ENCODE peak calls at places on chromosomes 13 and 19, in eight cellular contexts. P is psoas muscle, U is heart left ventricle, A is stomach, Q is cardiac fibroblast, L is pancreas, W is transverse colon, T is left ventricle myocardium inferior. R is an unnamed sample.

GRCh38 chr13:114324334-114324733 is 10.0 kb downstream of the CHAMP1 start:
- DNase-seq in P (no peak), U (no peak), A (no peak), Q (no peak), L (no peak), W (no peak), T (no peak), R (no peak)

GRCh38 chr13:99426426-99426825 is 74.8 kb upstream of the TM9SF2 start:
- DNase-seq in P (no peak), U (no peak), A (no peak), Q (no peak), L (no peak), W (no peak), T (no peak), R (no peak)

GRCh38 chr13:72728290-72728605 is 525 bp downstream of the BORA start:
- DNase-seq in P (no peak), U (no peak), A (no peak), Q (no peak), L (no peak), W (no peak), T (no peak), R (no peak)

GRCh38 chr19:23908165-23908564 is 6.5 kb upstream of the ZNF726 start:
- DNase-seq in P (no peak), U (no peak), A (no peak), Q (no peak), L (no peak), W (no peak), T (no peak), R (no peak)

GRCh38 chr13:51534075-51534817 is 50.0 kb upstream of the WDFY2 start:
- DNase-seq in P (peak), U (peak), A (peak), Q (peak), L (no peak), W (peak), T (peak), R (no peak)

GRCh38 chr13:25080773-25081172 is 15.2 kb upstream of the PABPC3 start:
- DNase-seq in P (no peak), U (no peak), A (no peak), Q (no peak), L (no peak), W (no peak), T (no peak), R (no peak)

GRCh38 chr13:113864303-113864890 is 521 bp upstream of the GAS6 start:
- DNase-seq in P (peak), U (no peak), A (no peak), Q (peak), L (no peak), W (no peak), T (no peak), R (no peak)

GRCh38 chr13:46684287-46685001 is 112.5 kb downstream of the ESD start:
- DNase-seq in P (no peak), U (no peak), A (no peak), Q (no peak), L (no peak), W (no peak), T (no peak), R (no peak)

GRCh38 chr13:99471231-99472202 is 29.8 kb upstream of the TM9SF2 start:
- DNase-seq in P (no peak), U (no peak), A (no peak), Q (peak), L (no peak), W (no peak), T (no peak), R (no peak)

GRCh38 chr19:53333071-53333465 is 481 bp upstream of the ZNF845 start:
- DNase-seq in P (peak), U (peak), A (peak), Q (no peak), L (no peak), W (peak), T (peak), R (no peak)

GRCh38 chr13:88857256-88857655 is 1186.1 kb downstream of the SLITRK5 start:
- DNase-seq in P (no peak), U (no peak), A (no peak), Q (no peak), L (no peak), W (no peak), T (no peak), R (no peak)

GRCh38 chr19:45078390-45079062 is 534 bp upstream of the GEMIN7 start:
- DNase-seq in P (no peak), U (no peak), A (no peak), Q (no peak), L (no peak), W (no peak), T (no peak), R (no peak)

GRCh38 chr13:75136151-75136550 is 345.8 kb downstream of the TBC1D4 start:
- DNase-seq in P (no peak), U (no peak), A (no peak), Q (peak), L (no peak), W (no peak), T (no peak), R (no peak)

DNA sequence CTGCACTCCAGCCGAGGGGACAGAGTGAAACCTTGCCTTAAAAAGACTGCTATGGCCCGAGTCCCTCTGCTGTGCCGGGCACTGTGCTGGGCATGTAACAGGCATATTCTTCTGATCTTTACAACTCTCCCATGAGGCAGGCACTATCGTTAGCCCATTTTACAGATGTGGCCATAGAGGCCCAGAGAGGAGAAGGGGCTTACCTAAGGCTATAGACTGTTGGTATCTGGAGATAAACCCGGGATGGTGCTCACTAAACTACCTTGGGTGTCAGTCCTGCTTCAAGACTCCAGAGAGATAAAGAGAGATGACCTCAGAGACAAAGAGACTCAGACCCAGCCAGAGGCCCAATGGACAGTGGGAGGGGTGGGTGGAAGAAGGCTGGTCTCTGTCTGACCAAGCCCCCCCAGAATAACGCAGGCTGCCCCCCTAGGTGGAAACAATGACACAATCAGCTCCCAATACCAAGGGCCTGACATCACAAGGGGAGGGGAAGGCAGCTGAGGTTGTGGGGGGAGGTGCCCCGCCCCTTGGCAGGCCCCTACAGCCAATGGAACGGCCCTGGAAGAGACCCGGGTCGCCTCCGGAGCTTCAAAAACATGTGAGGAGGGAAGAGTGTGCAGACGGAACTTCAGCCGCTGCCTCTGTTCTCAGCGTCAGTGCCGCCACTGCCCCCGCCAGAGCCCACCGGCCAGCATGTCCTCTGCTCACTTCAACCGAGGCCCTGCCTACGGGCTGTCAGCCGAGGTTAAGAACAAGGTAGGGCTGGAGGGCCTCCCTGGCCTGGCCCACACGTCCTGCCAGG is at the start of gene CNN1:
- DNase-seq in P (peak), U (peak), A (peak), Q (peak), L (no peak), W (peak), T (peak), R (peak)
- H3K4me3 ChIP-seq in P (peak), U (peak), A (peak), Q (no peak), L (no peak), W (peak), T (peak), R (peak)

GRCh38 chr19:6047741-6048231 is 62.5 kb downstream of the RFX2 start:
- DNase-seq in P (no peak), U (no peak), A (no peak), Q (peak), L (no peak), W (no peak), T (no peak), R (peak)
- TF ChIP-seq CTCF in P (peak), U (peak), A (peak), Q (peak), L (peak), W (peak), T (peak), R (peak)

GRCh38 chr13:30908416-30908980 is 2.4 kb downstream of the MEDAG start:
- DNase-seq in P (no peak), U (peak), A (no peak), Q (peak), L (no peak), W (no peak), T (peak), R (no peak)
- H3K4me3 ChIP-seq in P (peak), U (peak), A (peak), Q (no peak), L (no peak), W (no peak), T (peak), R (no peak)

DNA sequence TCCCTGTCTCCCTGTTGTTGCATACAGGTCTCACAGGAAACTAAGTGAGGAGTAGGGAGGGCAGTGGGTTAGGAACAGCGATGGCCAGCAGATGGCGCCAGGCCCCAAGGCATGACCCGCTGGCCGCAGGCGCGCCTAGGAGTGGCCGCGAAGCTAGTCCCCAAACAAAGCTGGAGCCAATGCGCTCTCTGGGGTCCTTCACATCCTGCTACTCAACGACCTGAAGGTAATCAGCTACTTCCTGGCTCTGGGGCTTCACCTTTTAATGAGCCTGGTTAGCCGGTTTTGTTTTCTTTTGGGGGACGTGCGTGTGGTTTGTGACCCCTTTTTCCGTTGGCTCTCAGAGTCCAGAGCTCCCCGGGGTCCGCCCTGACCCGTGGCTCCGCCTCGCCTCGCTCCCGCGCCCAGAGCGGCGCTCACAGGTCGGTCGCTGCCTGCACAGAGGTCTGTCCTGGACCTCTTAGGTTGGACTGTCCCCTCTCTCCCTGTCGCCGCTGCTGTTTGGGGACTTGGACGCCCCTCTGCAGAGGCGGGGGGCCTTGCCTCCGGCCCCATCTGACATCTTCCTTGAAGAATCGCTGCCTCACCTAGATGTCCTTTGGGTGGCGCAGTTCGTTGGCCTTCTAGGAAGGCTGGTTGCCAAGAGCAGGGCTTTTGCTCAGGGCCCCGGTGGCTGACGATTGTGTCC is 62.2 kb upstream of the GTF3A start:
- DNase-seq in P (peak), U (peak), A (peak), Q (peak), L (peak), W (peak), T (peak), R (peak)
- TF ChIP-seq CTCF in P (peak), U (peak), A (peak), Q (peak), L (peak), W (peak), T (peak), R (peak)

GRCh38 chr13:100534911-100535310 is 53.7 kb downstream of the GGACT start:
- DNase-seq in P (no peak), U (no peak), A (no peak), Q (no peak), L (peak), W (no peak), T (no peak), R (no peak)

GRCh38 chr13:100537486-100537885 is 51.1 kb downstream of the GGACT start:
- DNase-seq in P (no peak), U (no peak), A (no peak), Q (no peak), L (no peak), W (no peak), T (no peak), R (no peak)

GRCh38 chr13:100535401-100536135 is 53.0 kb downstream of the GGACT start:
- DNase-seq in P (no peak), U (no peak), A (no peak), Q (peak), L (no peak), W (no peak), T (no peak), R (no peak)

GRCh38 chr13:100537951-100538462 is 50.6 kb downstream of the GGACT start:
- DNase-seq in P (no peak), U (no peak), A (no peak), Q (no peak), L (no peak), W (no peak), T (no peak), R (no peak)

DNA sequence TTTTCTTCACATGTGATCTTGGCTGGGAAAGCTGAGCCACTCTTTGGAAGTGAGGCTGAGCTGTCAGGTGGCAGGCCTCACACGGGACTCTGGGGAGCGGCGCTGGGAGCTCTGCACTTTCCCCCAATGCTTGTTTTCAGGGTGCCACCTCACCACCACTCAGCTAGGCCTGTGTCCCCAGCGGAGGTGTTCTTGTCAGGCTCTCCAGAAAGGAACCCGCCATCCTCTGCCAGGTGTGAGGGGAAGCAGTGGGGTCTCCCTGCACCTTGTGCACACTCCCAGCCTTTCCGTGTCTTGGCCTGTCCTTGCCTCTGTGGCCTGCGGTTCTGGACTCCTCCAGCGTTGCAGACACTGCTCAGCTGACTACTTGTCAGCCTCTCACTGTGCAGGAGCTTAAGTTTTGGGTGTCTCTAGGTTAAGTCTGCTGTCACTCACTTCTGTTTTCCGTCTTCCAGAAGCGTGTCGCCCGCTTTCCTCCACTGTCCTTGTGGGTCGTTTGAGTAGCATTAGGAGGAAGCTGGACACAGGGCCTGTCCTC is 51.9 kb downstream of the GGACT start:
- DNase-seq in P (no peak), U (no peak), A (no peak), Q (no peak), L (no peak), W (no peak), T (no peak), R (no peak)
- H3K4me3 ChIP-seq in P (no peak), U (no peak), A (no peak), Q (no peak), L (no peak), W (no peak), T (no peak), R (no peak)

GRCh38 chr19:49017041-49017665 is at the start of gene LHB:
- DNase-seq in P (no peak), U (no peak), A (no peak), Q (no peak), L (no peak), W (no peak), T (no peak), R (no peak)

GRCh38 chr19:49020931-49021895 is 2.9 kb downstream of the CGB3 start:
- DNase-seq in P (no peak), U (no peak), A (no peak), Q (peak), L (no peak), W (no peak), T (no peak), R (no peak)

GRCh38 chr19:49020342-49020741 is 3.5 kb upstream of the LHB start:
- DNase-seq in P (no peak), U (no peak), A (peak), Q (no peak), L (peak), W (no peak), T (no peak), R (no peak)

GRCh38 chr19:49017666-49018351 is 918 bp upstream of the LHB start:
- DNase-seq in P (peak), U (peak), A (peak), Q (peak), L (peak), W (peak), T (peak), R (peak)

GRCh38 chr19:49019242-49019932 is 2.5 kb upstream of the LHB start:
- DNase-seq in P (peak), U (peak), A (peak), Q (peak), L (peak), W (peak), T (peak), R (no peak)
- TF ChIP-seq CTCF in P (no peak), U (peak), A (no peak), Q (no peak), L (no peak), W (no peak), T (no peak), R (no peak)

R was measured in astrocyte of the spinal cord.